ENCODE peak calls at places on chromosomes 2 and 18, in five cellular contexts. O, V, H, F and E are unnamed samples.

GRCh38 chr2:18378020-18378653 is 182.3 kb downstream of the RDH14 start:
- DNase-seq in H (peak; percentile 67), F (peak; percentile 58), V (peak; percentile 56), O (peak; percentile 35), E (peak; percentile 49)

GRCh38 chr2:240570531-240571313 is 2.4 kb downstream of the RNPEPL1 start:
- DNase-seq in F (no peak), O (no peak), V (no peak), H (no peak), E (no peak)

GRCh38 chr2:2795438-2796091 is 464.5 kb upstream of the MYT1L start:
- DNase-seq in H (no peak), F (no peak), O (peak; percentile 20), V (no peak), E (no peak)

GRCh38 chr2:60355849-60356261 is 197.6 kb downstream of the BCL11A start:
- DNase-seq in F (no peak), H (no peak), O (no peak), V (no peak), E (no peak)

GRCh38 chr2:18178736-18179349 is 300.4 kb downstream of the KCNS3 start:
- DNase-seq in O (peak; percentile 42), H (peak; percentile 74), F (peak; percentile 66), V (peak; percentile 66), E (peak; percentile 38)

GRCh38 chr2:104872866-104873688 is 19.2 kb downstream of the POU3F3 start:
- DNase-seq in H (peak; percentile 84), V (peak; percentile 62), O (peak; percentile 78), F (peak; percentile 56), E (peak; percentile 37)

GRCh38 chr2:189276277-189276676 is 96.7 kb upstream of the COL5A2 start:
- DNase-seq in F (peak; percentile 90), H (no peak), O (no peak), V (no peak), E (peak; percentile 97)

GRCh38 chr2:96685285-96685591 is 42.7 kb downstream of the FER1L5 start:
- DNase-seq in O (no peak), F (no peak), H (no peak), V (no peak), E (no peak)

GRCh38 chr2:239278361-239278760 is 122.5 kb downstream of the HDAC4 start:
- DNase-seq in H (no peak), V (no peak), F (no peak), O (no peak), E (no peak)

GRCh38 chr2:79620679-79621078 is 107.8 kb downstream of the CTNNA2 start:
- DNase-seq in H (no peak), O (no peak), F (no peak), V (no peak), E (no peak)

GRCh38 chr2:101570121-101570520 is 95.2 kb upstream of the RFX8 start:
- DNase-seq in F (no peak), O (no peak), H (no peak), V (no peak), E (no peak)

GRCh38 chr2:168559187-168559586 is 103.1 kb downstream of the CERS6 start:
- DNase-seq in O (no peak), H (no peak), V (no peak), F (peak; percentile 32), E (no peak)

GRCh38 chr2:111675419-111676194 is 208.4 kb downstream of the ANAPC1 start:
- DNase-seq in O (no peak), H (no peak), V (no peak), F (no peak), E (no peak)

GRCh38 chr2:193895226-193895625 is 1700.5 kb upstream of the TMEFF2 start:
- DNase-seq in O (no peak), V (no peak), H (peak; percentile 0), F (no peak), E (no peak)

GRCh38 chr18:60865801-60866200 is 467.4 kb upstream of the CDH20 start:
- DNase-seq in H (peak; percentile 85), O (no peak), F (no peak), V (peak; percentile 4), E (no peak)

GRCh38 chr18:50527636-50528307 is 32.1 kb upstream of the MAPK4 start:
- DNase-seq in F (no peak), V (no peak), H (no peak), O (no peak), E (no peak)

GRCh38 chr2:191832668-191833067 is 14.2 kb downstream of the CAVIN2 start:
- DNase-seq in V (no peak), O (no peak), H (no peak), F (no peak), E (no peak)

GRCh38 chr2:231642631-231643493 is 50.2 kb downstream of the TEX44 start:
- DNase-seq in V (no peak), O (peak; percentile 39), H (no peak), F (peak; percentile 97), E (peak; percentile 94)

GRCh38 chr2:220152281-220152680 is 524.9 kb downstream of the SLC4A3 start:
- DNase-seq in H (no peak), O (no peak), V (no peak), F (no peak), E (no peak)

GRCh38 chr2:32962652-32963051 is 15.9 kb downstream of the LTBP1 start:
- DNase-seq in H (no peak), V (no peak), O (no peak), F (no peak), E (no peak)

GRCh38 chr2:122136071-122136470 is 380.6 kb downstream of the TSN start:
- DNase-seq in F (no peak), H (peak; percentile 74), V (no peak), O (peak; percentile 59), E (peak; percentile 21)

GRCh38 chr2:201580486-201580885 is 62.8 kb downstream of the TMEM237 start:
- DNase-seq in V (no peak), F (peak; percentile 82), O (no peak), H (no peak), E (peak; percentile 89)

GRCh38 chr2:235414422-235414821 is 79.4 kb upstream of the AGAP1 start:
- DNase-seq in V (no peak), H (no peak), F (no peak), O (no peak), E (no peak)

GRCh38 chr2:42812899-42813479 is 20.6 kb upstream of the HAAO start:
- DNase-seq in V (no peak), F (peak; percentile 49), H (peak; percentile 54), O (no peak), E (peak; percentile 31)

GRCh38 chr2:129667586-129667985 is 311.9 kb upstream of the RAB6C start:
- DNase-seq in V (no peak), F (no peak), H (no peak), O (no peak), E (no peak)

GRCh38 chr18:4453712-4454547 is 1.2 kb downstream of the DLGAP1 start:
- DNase-seq in F (no peak), O (peak; percentile 70), V (peak; percentile 44), H (peak; percentile 77), E (no peak)

GRCh38 chr2:239593965-239594771 is 193.3 kb upstream of the HDAC4 start:
- DNase-seq in F (no peak), O (no peak), V (no peak), H (no peak), E (no peak)

GRCh38 chr2:171531836-171532450 is 9.7 kb downstream of the CYBRD1 start:
- DNase-seq in O (no peak), H (no peak), V (no peak), F (peak; percentile 46), E (peak; percentile 49)

GRCh38 chr2:26576565-26577441 is 64.4 kb downstream of the CIB4 start:
- DNase-seq in F (no peak), H (no peak), V (no peak), O (no peak), E (no peak)

DNA sequence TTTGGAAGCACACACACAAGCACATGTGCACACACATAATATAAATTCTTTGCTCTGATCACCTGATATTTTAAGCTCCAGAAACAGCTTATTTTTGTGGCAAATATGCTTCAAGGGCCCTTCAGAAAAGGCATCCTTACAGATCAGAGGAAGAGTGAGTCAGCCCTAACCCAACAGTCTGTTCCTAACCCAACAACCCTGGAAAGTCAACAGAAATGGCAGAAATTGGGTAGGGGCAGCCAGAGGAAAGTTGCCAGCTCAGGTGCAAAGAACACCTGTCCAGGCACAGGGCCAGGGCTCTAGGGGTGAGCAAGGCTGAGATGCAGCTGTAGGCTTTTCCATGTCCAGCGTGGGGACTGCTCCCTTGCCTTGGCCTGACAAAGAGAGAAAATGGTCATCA is 6.4 kb upstream of the NCKAP5 start:
- DNase-seq in V (no peak), O (no peak), F (no peak), H (no peak), E (no peak)
- H2BK15ac ChIP-seq in V (no peak overlapping the region), O (no peak overlapping the region), F (no peak overlapping the region), H (no peak overlapping the region), E (peak overlapping the region; percentile 43)

DNA sequence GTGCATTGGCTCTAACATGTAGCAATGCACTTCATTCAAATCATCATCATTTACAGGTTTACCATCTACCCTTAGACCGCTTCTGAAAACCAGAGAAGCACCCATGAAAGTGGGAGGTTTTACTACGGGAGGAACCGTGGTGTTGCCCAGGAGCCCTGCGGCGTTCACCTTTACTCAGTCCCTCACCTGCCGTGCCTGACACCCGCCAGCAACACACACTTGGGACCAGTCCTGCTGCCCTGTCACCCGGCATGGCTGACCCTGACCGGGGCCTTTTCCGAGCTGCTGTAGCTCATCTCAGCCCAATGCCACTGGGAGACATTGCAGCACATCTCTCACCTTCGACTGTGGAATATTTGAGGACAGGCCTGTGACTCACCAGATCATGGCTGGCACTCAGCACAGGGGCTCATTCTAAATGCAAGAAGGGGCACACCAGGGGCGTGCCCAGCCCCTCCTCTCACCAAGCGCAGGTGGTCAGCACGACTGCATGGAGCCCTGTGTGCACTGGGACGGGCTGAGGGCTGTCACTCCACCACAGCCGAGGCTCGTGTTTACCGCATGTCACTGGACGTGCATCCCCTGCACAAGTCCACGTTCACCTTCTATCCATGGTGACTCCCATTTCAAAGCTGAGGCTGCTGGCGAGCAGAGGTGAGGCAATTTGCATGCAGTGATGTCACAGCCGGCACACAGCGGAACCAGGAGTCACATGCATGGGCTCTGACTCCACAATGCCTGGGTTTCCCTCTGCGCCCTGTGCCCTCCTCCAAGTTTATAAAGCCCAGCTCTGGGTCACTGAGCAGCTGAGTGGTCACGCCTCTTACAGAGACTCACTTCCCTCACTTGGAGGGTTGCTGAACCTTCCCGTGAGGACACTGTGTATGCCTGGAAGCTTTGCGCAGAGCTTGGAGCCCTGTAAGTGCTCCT is 76.7 kb upstream of the SNTG2 start:
- DNase-seq in F (no peak), H (no peak), V (no peak), O (peak; percentile 28), E (no peak)
- H2BK15ac ChIP-seq in F (no peak overlapping the region), H (no peak overlapping the region), V (peak overlapping the region; percentile 39), O (no peak overlapping the region), E (no peak overlapping the region)

GRCh38 chr2:84942166-84942565 is 28.8 kb upstream of the KCMF1 start:
- DNase-seq in O (no peak), F (no peak), V (no peak), H (no peak), E (no peak)
- H2BK15ac ChIP-seq in O (no peak overlapping the region), F (no peak overlapping the region), V (no peak overlapping the region), H (no peak overlapping the region), E (peak overlapping the region; percentile 20)

DNA sequence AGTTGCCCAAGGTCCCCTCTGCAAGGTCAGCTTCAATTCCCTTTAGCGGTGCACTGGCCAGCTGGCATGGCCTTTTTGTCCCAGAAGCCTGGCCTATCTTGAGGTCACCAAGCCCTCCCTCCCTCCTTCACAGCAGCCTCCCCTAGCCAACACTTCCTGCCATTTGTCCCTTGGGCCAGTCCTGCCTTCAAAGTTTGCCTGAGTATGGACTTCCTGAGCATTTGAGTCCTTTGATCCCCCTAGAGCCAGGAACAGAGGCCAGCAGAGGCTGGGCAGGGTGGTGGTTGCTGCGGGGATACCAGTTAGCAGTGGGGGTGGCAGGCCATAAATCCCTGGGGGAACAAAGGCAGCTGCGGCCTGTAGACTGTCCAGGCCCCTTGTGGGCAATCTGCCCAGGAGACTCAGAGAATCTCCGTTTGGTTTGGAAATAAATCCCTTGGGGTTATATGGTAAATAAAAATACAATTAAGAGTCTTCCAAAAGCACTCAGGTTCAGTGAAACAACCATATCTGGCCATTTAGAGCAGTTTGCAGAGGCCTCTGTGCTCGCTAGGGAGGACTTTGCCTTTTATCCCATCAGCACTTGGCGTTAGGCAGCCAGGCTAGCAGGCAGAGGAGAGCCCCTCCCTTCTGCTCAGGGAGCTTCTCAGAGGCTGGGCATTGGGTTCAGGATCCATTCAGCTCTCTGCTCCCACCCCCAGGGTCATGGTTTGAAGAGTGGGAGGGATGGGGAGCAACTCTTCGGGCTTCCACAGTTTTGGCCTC is 3.1 kb upstream of the HES6 start:
- DNase-seq in F (peak; percentile 39), H (peak; percentile 36), O (no peak), V (no peak), E (no peak)
- H2BK15ac ChIP-seq in F (no peak overlapping the region), H (no peak overlapping the region), O (no peak overlapping the region), V (peak overlapping the region; percentile 35), E (no peak overlapping the region)